ENCODE peak calls at places on chromosomes 5 and 9, in six cellular contexts. One of them, this sample, is unnamed.

GRCh38 chr5:138274189-138274853 is at the start of gene GFRA3:
- DNase-seq in left ventricle myocardium inferior: no peak
- DNase-seq in IMR-90: no peak
- DNase-seq in cardiac muscle cell: peak; percentile 55
- DNase-seq in lower lobe of right lung: no peak
- DNase-seq in fibroblast of lung: peak; percentile 26
- DNase-seq in this sample: no peak

GRCh38 chr5:115575167-115576070 is 26.9 kb downstream of the TICAM2 start:
- DNase-seq in left ventricle myocardium inferior: no peak
- DNase-seq in IMR-90: peak; percentile 87
- DNase-seq in cardiac muscle cell: no peak
- DNase-seq in lower lobe of right lung: no peak
- DNase-seq in fibroblast of lung: peak; percentile 92
- DNase-seq in this sample: no peak

GRCh38 chr5:129664336-129664937 is 83.5 kb upstream of the MINAR2 start:
- DNase-seq in left ventricle myocardium inferior: no peak
- DNase-seq in IMR-90: peak; percentile 35
- DNase-seq in cardiac muscle cell: peak; percentile 41
- DNase-seq in lower lobe of right lung: no peak
- DNase-seq in fibroblast of lung: peak; percentile 29
- DNase-seq in this sample: no peak

GRCh38 chr5:176364765-176365662 is at the start of gene ARL10:
- DNase-seq in left ventricle myocardium inferior: peak; percentile 48
- DNase-seq in IMR-90: peak; percentile 20
- DNase-seq in cardiac muscle cell: peak; percentile 63
- DNase-seq in lower lobe of right lung: peak; percentile 66
- DNase-seq in fibroblast of lung: peak; percentile 53
- DNase-seq in this sample: peak; percentile 66

GRCh38 chr5:35373196-35373696 is 143.0 kb upstream of the PRLR start:
- DNase-seq in left ventricle myocardium inferior: no peak
- DNase-seq in IMR-90: no peak
- DNase-seq in cardiac muscle cell: no peak
- DNase-seq in lower lobe of right lung: no peak
- DNase-seq in fibroblast of lung: no peak
- DNase-seq in this sample: no peak

GRCh38 chr5:157464518-157465171 is 4.6 kb downstream of the NIPAL4 start:
- DNase-seq in left ventricle myocardium inferior: no peak
- DNase-seq in IMR-90: peak; percentile 90
- DNase-seq in cardiac muscle cell: no peak
- DNase-seq in lower lobe of right lung: no peak
- DNase-seq in fibroblast of lung: peak; percentile 90
- DNase-seq in this sample: peak; percentile 47

GRCh38 chr5:168976311-168976893 is 324.5 kb downstream of the SLIT3 start:
- DNase-seq in left ventricle myocardium inferior: no peak
- DNase-seq in IMR-90: no peak
- DNase-seq in cardiac muscle cell: no peak
- DNase-seq in lower lobe of right lung: no peak
- DNase-seq in fibroblast of lung: peak; percentile 91
- DNase-seq in this sample: no peak

GRCh38 chr5:19608434-19608833 is 379.6 kb downstream of the CDH18 start:
- DNase-seq in left ventricle myocardium inferior: no peak
- DNase-seq in IMR-90: no peak
- DNase-seq in cardiac muscle cell: no peak
- DNase-seq in lower lobe of right lung: no peak
- DNase-seq in fibroblast of lung: peak; percentile 12
- DNase-seq in this sample: no peak

GRCh38 chr5:6638236-6638635 is 5.0 kb downstream of the SRD5A1 start:
- DNase-seq in left ventricle myocardium inferior: no peak
- DNase-seq in IMR-90: no peak
- DNase-seq in cardiac muscle cell: no peak
- DNase-seq in lower lobe of right lung: no peak
- DNase-seq in fibroblast of lung: no peak
- DNase-seq in this sample: no peak

GRCh38 chr5:51811883-51812282 is 428.6 kb downstream of the ISL1 start:
- DNase-seq in left ventricle myocardium inferior: no peak
- DNase-seq in IMR-90: no peak
- DNase-seq in cardiac muscle cell: no peak
- DNase-seq in lower lobe of right lung: no peak
- DNase-seq in fibroblast of lung: no peak
- DNase-seq in this sample: no peak
- TF ChIP-seq CTCF in left ventricle myocardium inferior: no peak
- TF ChIP-seq CTCF in IMR-90: no peak
- TF ChIP-seq CTCF in cardiac muscle cell: no peak
- TF ChIP-seq CTCF in lower lobe of right lung: no peak
- TF ChIP-seq CTCF in fibroblast of lung: no peak
- TF ChIP-seq CTCF in this sample: no peak

GRCh38 chr9:92976436-92976835 is 29.1 kb downstream of the FGD3 start:
- DNase-seq in left ventricle myocardium inferior: no peak
- DNase-seq in IMR-90: no peak
- DNase-seq in cardiac muscle cell: no peak
- DNase-seq in lower lobe of right lung: no peak
- DNase-seq in fibroblast of lung: no peak
- DNase-seq in this sample: no peak
- H3K4me1 ChIP-seq in left ventricle myocardium inferior: peaks cover 15% of the 10 kb centered on the region
- H3K4me1 ChIP-seq in IMR-90: no peaks in the 10 kb centered on the region
- H3K4me1 ChIP-seq in cardiac muscle cell: no peaks in the 10 kb centered on the region
- H3K4me1 ChIP-seq in lower lobe of right lung: peaks cover 32% of the 10 kb centered on the region
- H3K4me1 ChIP-seq in fibroblast of lung: no peaks in the 10 kb centered on the region
- H3K4me1 ChIP-seq in this sample: no peaks in the 10 kb centered on the region

DNA sequence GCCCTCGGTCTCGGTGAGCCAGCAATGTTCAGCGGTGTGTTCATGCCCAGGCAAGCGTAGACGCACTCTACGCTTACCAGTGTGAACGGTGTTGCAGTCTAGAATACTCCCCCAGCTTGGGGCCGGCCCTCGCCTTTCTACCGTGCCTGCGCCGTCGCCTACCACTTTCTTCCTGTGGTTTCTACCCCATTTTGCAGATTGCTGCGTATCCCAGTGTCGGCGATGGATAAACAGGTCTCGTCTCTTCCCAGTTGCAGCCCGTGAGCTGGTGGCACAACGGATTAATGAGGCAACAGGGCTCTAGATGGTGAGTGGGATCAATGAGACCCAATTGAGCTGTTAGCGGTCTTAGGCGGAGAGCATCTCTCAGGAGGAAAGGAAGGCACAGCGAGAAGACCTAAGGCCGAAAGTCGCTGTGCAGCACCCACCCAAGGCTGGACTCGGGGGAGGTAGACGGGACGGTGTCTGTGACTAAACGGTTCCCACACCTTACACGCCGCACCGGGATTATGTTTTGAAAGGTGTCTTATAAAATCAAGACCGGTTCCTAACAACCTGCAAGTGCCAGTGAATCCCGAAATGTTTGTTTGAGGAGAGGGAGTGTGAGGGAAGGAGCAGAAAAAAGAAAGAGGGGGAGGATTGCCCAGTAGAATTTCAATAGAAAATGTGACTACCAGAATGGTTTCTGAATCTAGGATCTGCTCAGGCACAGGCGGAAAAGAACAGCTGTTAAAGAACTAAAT is 5.8 kb downstream of the OTP start:
- DNase-seq in left ventricle myocardium inferior: no peak
- DNase-seq in IMR-90: no peak
- DNase-seq in cardiac muscle cell: no peak
- DNase-seq in lower lobe of right lung: no peak
- DNase-seq in fibroblast of lung: no peak
- DNase-seq in this sample: no peak
- H3K4me3 ChIP-seq in left ventricle myocardium inferior: no peak overlapping the region
- H3K4me3 ChIP-seq in IMR-90: no peak overlapping the region
- H3K4me3 ChIP-seq in cardiac muscle cell: no peak overlapping the region
- H3K4me3 ChIP-seq in lower lobe of right lung: no peak overlapping the region
- H3K4me3 ChIP-seq in fibroblast of lung: no peak overlapping the region
- H3K4me3 ChIP-seq in this sample: no peak overlapping the region

DNA sequence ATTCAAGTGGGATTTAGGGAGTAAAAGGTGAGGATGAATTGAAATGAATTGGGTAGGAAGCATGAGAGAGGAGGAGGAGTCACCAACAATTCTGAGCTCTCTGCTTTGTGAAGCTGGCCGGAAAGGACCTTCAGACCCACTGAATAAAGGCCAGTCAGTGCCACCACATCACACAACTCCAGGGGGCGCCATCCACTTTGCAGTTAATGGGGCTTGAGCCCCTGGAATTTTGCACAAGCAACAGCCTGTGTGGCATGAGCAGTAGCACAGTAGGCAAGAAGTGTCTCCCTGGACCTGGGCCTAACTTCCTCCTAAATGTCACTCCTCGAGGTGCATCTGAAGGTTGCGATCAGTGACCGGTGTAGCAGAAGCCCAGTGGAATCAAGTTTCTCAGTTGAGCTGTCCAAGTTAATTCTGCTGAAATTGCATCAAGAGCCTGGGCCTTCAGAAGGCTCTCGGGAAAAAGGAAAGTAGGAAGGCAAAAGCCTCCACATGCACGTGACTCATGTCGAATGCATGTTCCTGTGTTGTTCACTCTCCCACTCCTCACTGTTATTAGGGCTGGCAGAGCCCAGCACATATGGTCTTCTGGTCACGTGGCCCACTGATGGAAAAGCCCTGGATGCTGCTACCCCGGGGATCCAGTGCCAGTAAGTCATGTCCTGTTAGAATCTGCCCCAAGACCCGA is 27.8 kb upstream of the GLIS3 start:
- DNase-seq in left ventricle myocardium inferior: no peak
- DNase-seq in IMR-90: peak; percentile 78
- DNase-seq in cardiac muscle cell: no peak
- DNase-seq in lower lobe of right lung: no peak
- DNase-seq in fibroblast of lung: peak; percentile 84
- DNase-seq in this sample: no peak
- TF ChIP-seq CTCF in left ventricle myocardium inferior: no peak
- TF ChIP-seq CTCF in IMR-90: no peak
- TF ChIP-seq CTCF in cardiac muscle cell: no peak
- TF ChIP-seq CTCF in lower lobe of right lung: no peak
- TF ChIP-seq CTCF in fibroblast of lung: no peak
- TF ChIP-seq CTCF in this sample: no peak

GRCh38 chr5:134503937-134504437 is 21.5 kb upstream of the JADE2 start:
- DNase-seq in left ventricle myocardium inferior: no peak
- DNase-seq in IMR-90: peak; percentile 60
- DNase-seq in cardiac muscle cell: no peak
- DNase-seq in lower lobe of right lung: no peak
- DNase-seq in fibroblast of lung: peak; percentile 49
- DNase-seq in this sample: no peak
- H3K4me1 ChIP-seq in left ventricle myocardium inferior: peaks cover 53% of the 10 kb centered on the region
- H3K4me1 ChIP-seq in IMR-90: peaks cover 26% of the 10 kb centered on the region
- H3K4me1 ChIP-seq in cardiac muscle cell: peaks cover 12% of the 10 kb centered on the region
- H3K4me1 ChIP-seq in lower lobe of right lung: peaks cover 44% of the 10 kb centered on the region
- H3K4me1 ChIP-seq in fibroblast of lung: peaks cover 19% of the 10 kb centered on the region
- H3K4me1 ChIP-seq in this sample: peaks cover 47% of the 10 kb centered on the region

GRCh38 chr9:5893134-5893505 is 2.4 kb downstream of the MLANA start:
- DNase-seq in left ventricle myocardium inferior: no peak
- DNase-seq in IMR-90: no peak
- DNase-seq in cardiac muscle cell: no peak
- DNase-seq in lower lobe of right lung: no peak
- DNase-seq in fibroblast of lung: no peak
- DNase-seq in this sample: no peak
- H3K4me3 ChIP-seq in left ventricle myocardium inferior: no peak overlapping the region
- H3K4me3 ChIP-seq in IMR-90: no peak overlapping the region
- H3K4me3 ChIP-seq in cardiac muscle cell: no peak overlapping the region
- H3K4me3 ChIP-seq in lower lobe of right lung: no peak overlapping the region
- H3K4me3 ChIP-seq in fibroblast of lung: no peak overlapping the region
- H3K4me3 ChIP-seq in this sample: no peak overlapping the region

DNA sequence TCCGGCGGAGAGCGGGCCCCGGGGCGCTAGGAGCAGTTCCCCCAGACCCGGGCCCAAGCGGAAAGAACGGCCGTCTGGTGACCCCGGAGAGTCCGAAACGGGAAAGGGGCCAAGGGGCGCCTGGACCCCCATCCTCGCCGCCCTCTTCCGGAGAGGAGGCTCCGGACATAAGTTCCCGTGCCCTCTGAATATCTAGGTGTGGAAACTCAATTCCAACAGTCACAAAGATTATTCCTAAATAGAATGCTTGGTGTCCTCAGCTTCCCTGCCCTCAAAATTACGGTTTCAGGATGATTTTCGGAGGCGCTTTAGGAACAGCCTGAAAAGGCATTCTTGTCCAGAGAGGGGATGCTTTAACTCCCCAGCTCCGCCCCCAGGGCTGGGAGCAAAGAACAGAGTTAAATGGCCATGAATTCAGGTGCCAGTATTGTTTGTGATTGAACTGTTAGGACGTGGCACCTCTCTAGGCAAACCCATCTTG is 688 bp upstream of the LHFPL2 start:
- DNase-seq in left ventricle myocardium inferior: no peak
- DNase-seq in IMR-90: no peak
- DNase-seq in cardiac muscle cell: no peak
- DNase-seq in lower lobe of right lung: no peak
- DNase-seq in fibroblast of lung: no peak
- DNase-seq in this sample: no peak
- TF ChIP-seq CTCF in left ventricle myocardium inferior: no peak
- TF ChIP-seq CTCF in IMR-90: no peak
- TF ChIP-seq CTCF in cardiac muscle cell: no peak
- TF ChIP-seq CTCF in lower lobe of right lung: no peak
- TF ChIP-seq CTCF in fibroblast of lung: no peak
- TF ChIP-seq CTCF in this sample: no peak